ENCODE peak calls at places on chromosomes 1 and 21, in four cellular contexts. D, B, G and Q are unnamed samples.

GRCh38 chr1:1435094-1435903 is at the start of gene VWA1:
- DNase-seq in G (peak; percentile 61), D (no peak), B (peak; percentile 72), Q (no peak)

GRCh38 chr1:179586107-179586823 is 5.4 kb upstream of the TDRD5 start:
- DNase-seq in G (peak; percentile 65), D (no peak), B (peak; percentile 48), Q (no peak)

GRCh38 chr1:184947497-184948256 is 26.6 kb downstream of the NIBAN1 start:
- DNase-seq in G (no peak), B (no peak), D (no peak), Q (no peak)

GRCh38 chr21:36104306-36105300 is 30.3 kb upstream of the CBR3 start:
- DNase-seq in G (peak; percentile 61), D (peak; percentile 77), B (peak; percentile 69), Q (no peak)

GRCh38 chr1:26450906-26451305 is 18.8 kb downstream of the DHDDS start:
- DNase-seq in B (no peak), G (no peak), D (no peak), Q (no peak)

GRCh38 chr1:1052003-1052840 is 21.9 kb downstream of the RNF223 start:
- DNase-seq in D (no peak), B (no peak), G (no peak), Q (no peak)

GRCh38 chr1:103109291-103109920 is 1.1 kb upstream of the COL11A1 start:
- DNase-seq in B (no peak), G (no peak), D (no peak), Q (no peak)

GRCh38 chr1:22930235-22930912 is 42.3 kb downstream of the LACTBL1 start:
- DNase-seq in D (no peak), B (peak; percentile 23), G (peak; percentile 87), Q (no peak)

GRCh38 chr1:54667797-54668196 is 26.2 kb downstream of the MROH7 start:
- DNase-seq in D (no peak), G (no peak), B (no peak), Q (no peak)

GRCh38 chr1:184757891-184758290 is 3.2 kb upstream of the EDEM3 start:
- DNase-seq in D (no peak), B (no peak), G (no peak), Q (no peak)

GRCh38 chr1:118949317-118949716 is 38.8 kb downstream of the TBX15 start:
- DNase-seq in D (peak; percentile 64), B (no peak), G (no peak), Q (no peak)

GRCh38 chr1:210800301-210800700 is 333.6 kb downstream of the KCNH1 start:
- DNase-seq in G (no peak), D (no peak), B (no peak), Q (no peak)

GRCh38 chr1:41860214-41860613 is 58.5 kb downstream of the HIVEP3 start:
- DNase-seq in G (no peak), D (no peak), B (no peak), Q (no peak)

GRCh38 chr21:39105836-39106235 is 77.4 kb downstream of the PSMG1 start:
- DNase-seq in G (no peak), D (no peak), B (no peak), Q (no peak)

GRCh38 chr1:110412576-110412975 is 5.1 kb upstream of the LAMTOR5 start:
- DNase-seq in D (peak; percentile 23), B (peak; percentile 43), G (peak; percentile 64), Q (no peak)

GRCh38 chr1:56819393-56819899 is at the start of gene FYB2:
- DNase-seq in D (no peak), G (no peak), B (no peak), Q (no peak)

GRCh38 chr1:47765742-47766485 is 231.3 kb downstream of the TRABD2B start:
- DNase-seq in B (no peak), G (no peak), D (no peak), Q (no peak)

GRCh38 chr1:56922507-56922906 is 43.3 kb downstream of the C8B start:
- DNase-seq in B (no peak), G (no peak), D (no peak), Q (no peak)

GRCh38 chr1:119327436-119328155 is 41.0 kb upstream of the HAO2 start:
- DNase-seq in G (peak; percentile 42), D (peak; percentile 14), B (no peak), Q (no peak)

GRCh38 chr1:21586222-21586621 is 77.0 kb downstream of the ALPL start:
- DNase-seq in D (no peak), G (no peak), B (no peak), Q (no peak)

GRCh38 chr1:10494418-10494753 is 19.6 kb downstream of the PEX14 start:
- DNase-seq in G (no peak), B (no peak), D (no peak), Q (no peak)

GRCh38 chr1:200429221-200429751 is 19.4 kb upstream of the ZNF281 start:
- DNase-seq in D (no peak), B (no peak), G (no peak), Q (no peak)

GRCh38 chr1:225944951-225945350 is 3.9 kb upstream of the LEFTY2 start:
- DNase-seq in D (no peak), G (no peak), B (no peak), Q (no peak)

GRCh38 chr1:92994105-92994712 is 32.9 kb upstream of the DIPK1A start:
- DNase-seq in D (peak; percentile 35), B (peak; percentile 50), G (peak; percentile 71), Q (no peak)

GRCh38 chr1:217881131-217881543 is 250.0 kb downstream of the SPATA17 start:
- DNase-seq in B (no peak), G (no peak), D (no peak), Q (no peak)